ENCODE peak calls at places on chromosome X, in four cellular contexts. L is gastrocnemius medialis, Y is IMR-90, K is osteoblast. R is an unnamed sample.

GRCh38 chrX:123731987-123732678 is 719 bp downstream of the THOC2 start:
- DNase-seq in Y (peak; percentile 10), L (no peak), K (peak; percentile 45), R (peak; percentile 15)

GRCh38 chrX:153669174-153669890 is 4.3 kb downstream of the PNCK start:
- DNase-seq in Y (no peak), L (no peak), K (peak; percentile 93), R (no peak)

GRCh38 chrX:133586443-133586842 is 171.2 kb upstream of the GPC4 start:
- DNase-seq in L (no peak), Y (no peak), K (no peak), R (no peak)

GRCh38 chrX:135741192-135741715 is 26.7 kb downstream of the CT45A3 start:
- DNase-seq in K (peak; percentile 42), L (no peak), Y (no peak), R (no peak)

GRCh38 chrX:153746359-153746758 is 17.7 kb upstream of the PLXNB3 start:
- DNase-seq in Y (no peak), L (no peak), K (no peak), R (no peak)

GRCh38 chrX:123206222-123206621 is 22.1 kb downstream of the GRIA3 start:
- DNase-seq in K (no peak), L (no peak), Y (no peak), R (no peak)

GRCh38 chrX:120428309-120428708 is 40.8 kb downstream of the LAMP2 start:
- DNase-seq in K (no peak), L (no peak), Y (no peak), R (no peak)

GRCh38 chrX:77937291-77937690 is 26.8 kb downstream of the ATP7A start:
- DNase-seq in K (no peak), L (no peak), Y (peak; percentile 80), R (no peak)

GRCh38 chrX:47078129-47079043 is at the start of gene RGN:
- DNase-seq in Y (no peak), K (peak; percentile 68), L (no peak), R (peak; percentile 66)

GRCh38 chrX:118181030-118181429 is 64.4 kb upstream of the KLHL13 start:
- DNase-seq in L (no peak), Y (peak; percentile 13), K (no peak), R (no peak)

GRCh38 chrX:52425710-52426245 is 57.0 kb downstream of the XAGE2 start:
- DNase-seq in K (no peak), Y (peak; percentile 42), L (no peak), R (no peak)

GRCh38 chrX:55715847-55716246 is 1.7 kb upstream of the RRAGB start:
- DNase-seq in Y (no peak), K (no peak), L (no peak), R (no peak)

GRCh38 chrX:74422576-74423288 is 1.4 kb downstream of the SLC16A2 start:
- DNase-seq in Y (peak; percentile 66), L (peak; percentile 5), K (peak; percentile 95), R (peak; percentile 61)

DNA sequence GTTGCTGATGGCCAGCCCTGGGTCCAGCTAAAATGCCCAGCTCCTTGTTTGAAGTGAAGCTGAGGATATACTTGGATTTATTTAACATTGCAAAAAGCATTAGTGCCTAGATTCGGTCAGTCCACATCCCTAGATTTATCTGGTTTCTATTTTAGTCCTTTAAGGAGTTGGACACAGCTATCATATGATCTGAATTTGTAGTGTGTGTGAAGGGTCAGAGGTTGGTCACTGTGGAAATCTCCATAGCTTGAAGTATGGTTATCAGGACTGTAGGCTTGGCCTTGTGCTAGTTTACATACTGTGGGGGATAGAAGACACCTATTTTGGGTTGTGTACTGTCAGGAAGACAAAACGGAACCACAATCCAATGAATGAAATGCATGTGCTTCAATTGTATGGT is 28.8 kb downstream of the NLGN3 start:
- DNase-seq in L (no peak), Y (no peak), K (no peak), R (no peak)
- H3K4me1 ChIP-seq in L (no peaks in the 10 kb centered on the region), Y (no peaks in the 10 kb centered on the region), K (no peaks in the 10 kb centered on the region), R (no peaks in the 10 kb centered on the region)

GRCh38 chrX:16445166-16445752 is 204.7 kb upstream of the S100G start:
- DNase-seq in K (peak; percentile 72), L (no peak), Y (peak; percentile 47), R (no peak)
- TF ChIP-seq CTCF in K (peak; percentile 83), L (peak; percentile 6), Y (peak; percentile 60), R (peak; percentile 55)

GRCh38 chrX:7074908-7075204 is 72.7 kb upstream of the STS start:
- DNase-seq in Y (no peak), L (no peak), K (no peak), R (no peak)

GRCh38 chrX:7073336-7073735 is 74.2 kb upstream of the STS start:
- DNase-seq in Y (no peak), L (no peak), K (no peak), R (no peak)

GRCh38 chrX:7074135-7074907 is 73.2 kb upstream of the STS start:
- DNase-seq in K (peak; percentile 57), Y (no peak), L (no peak), R (no peak)

GRCh38 chrX:7071390-7071789 is 76.1 kb upstream of the STS start:
- DNase-seq in K (no peak), L (no peak), Y (no peak), R (no peak)

DNA sequence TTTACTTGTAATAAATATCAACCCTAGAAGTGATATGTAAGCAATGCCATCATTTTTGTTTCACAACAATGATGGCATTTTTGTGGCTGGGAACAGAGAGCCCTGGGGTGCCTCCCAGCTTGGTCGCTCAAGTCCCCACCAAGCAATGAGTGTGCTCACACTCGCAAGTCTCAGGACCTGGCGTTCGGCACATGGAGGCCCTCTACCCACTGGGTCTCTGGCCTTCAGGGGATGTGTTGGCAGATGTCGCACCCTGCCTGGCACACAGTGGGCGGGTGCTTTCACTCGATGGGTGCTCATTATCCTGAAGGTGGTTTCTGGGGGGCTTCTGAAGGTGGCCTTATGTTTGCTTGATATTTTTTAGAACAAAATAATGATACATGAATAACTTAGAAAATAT is 74.7 kb upstream of the STS start:
- DNase-seq in L (no peak), K (no peak), Y (no peak), R (no peak)
- H3K4me1 ChIP-seq in L (no peaks in the 10 kb centered on the region), K (no peaks in the 10 kb centered on the region), Y (no peaks in the 10 kb centered on the region), R (no peaks in the 10 kb centered on the region)

GRCh38 chrX:139113682-139114081 is 402.2 kb upstream of the FGF13 start:
- DNase-seq in L (no peak), K (no peak), Y (no peak), R (no peak)
- TF ChIP-seq CTCF in L (no peak), K (no peak), Y (no peak), R (no peak)

GRCh38 chrX:41092776-41093175 is 7.5 kb downstream of the USP9X start:
- DNase-seq in K (no peak), Y (no peak), L (no peak), R (no peak)
- H3K4me1 ChIP-seq in K (peaks cover 29% of the 10 kb centered on the region), Y (peaks cover 3% of the 10 kb centered on the region), L (peaks cover 69% of the 10 kb centered on the region), R (peaks cover 77% of the 10 kb centered on the region)

DNA sequence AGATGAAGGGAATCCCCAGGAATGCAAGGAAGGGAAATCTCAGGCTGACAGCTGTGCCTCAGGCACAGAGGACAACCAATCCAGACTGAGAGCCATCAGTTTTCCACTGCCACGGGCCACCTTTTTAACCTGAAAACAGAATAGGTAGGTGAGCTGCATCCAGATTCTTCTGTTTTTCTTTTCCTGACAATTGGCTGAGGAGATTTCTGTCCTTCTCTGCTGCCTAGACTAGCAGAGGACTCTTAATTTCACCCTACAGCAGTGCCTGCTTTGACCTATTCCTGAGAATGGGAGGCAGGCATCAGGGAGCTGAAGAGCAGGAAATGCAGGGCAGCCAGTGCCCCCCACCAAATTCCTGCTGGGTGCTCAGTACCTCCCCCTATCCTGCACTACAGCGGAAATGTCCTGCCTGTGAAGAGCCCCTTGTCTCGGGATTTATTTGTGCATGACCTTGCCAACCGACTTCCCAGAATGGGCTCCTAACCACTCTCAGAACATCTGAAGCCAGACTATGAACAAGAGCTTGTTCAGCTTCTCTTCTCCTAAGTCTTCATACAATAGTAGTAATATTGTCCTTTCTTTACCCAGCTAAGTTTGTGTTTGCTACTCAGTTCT is 65.1 kb downstream of the CASK start:
- DNase-seq in L (no peak), K (peak; percentile 50), Y (no peak), R (no peak)
- TF ChIP-seq CTCF in L (no peak), K (no peak), Y (no peak), R (no peak)

GRCh38 chrX:97637289-97637688 is 753.6 kb downstream of the RPA4 start:
- DNase-seq in Y (no peak), L (no peak), K (no peak), R (no peak)
- H3K4me1 ChIP-seq in Y (no peaks in the 10 kb centered on the region), L (no peaks in the 10 kb centered on the region), K (no peaks in the 10 kb centered on the region), R (no peaks in the 10 kb centered on the region)

GRCh38 chrX:38594434-38594833 is 33.1 kb downstream of the TSPAN7 start:
- DNase-seq in Y (no peak), L (no peak), K (no peak), R (no peak)

GRCh38 chrX:38600089-38600755 is 38.9 kb downstream of the TSPAN7 start:
- DNase-seq in K (no peak), L (no peak), Y (no peak), R (no peak)

GRCh38 chrX:38596939-38597338 is 35.6 kb downstream of the TSPAN7 start:
- DNase-seq in K (no peak), L (no peak), Y (no peak), R (no peak)

GRCh38 chrX:38595801-38596200 is 34.5 kb downstream of the TSPAN7 start:
- DNase-seq in K (no peak), L (no peak), Y (no peak), R (no peak)
- TF ChIP-seq CTCF in K (no peak), L (no peak), Y (no peak), R (no peak)

GRCh38 chrX:110037181-110037580 is 34.3 kb downstream of the TMEM164 start:
- DNase-seq in K (no peak), L (no peak), Y (no peak), R (no peak)
- H3K4me1 ChIP-seq in K (no peaks in the 10 kb centered on the region), L (peaks cover 34% of the 10 kb centered on the region), Y (no peaks in the 10 kb centered on the region), R (peaks cover 7% of the 10 kb centered on the region)